ENCODE peak calls at places on chromosomes 7 and 10, in six cellular contexts. One of them, this sample, is unnamed.

GRCh38 chr7:143900230-143900766 is 1.7 kb downstream of the TCAF1 start:
- DNase-seq in A549: no peak
- DNase-seq in K562: no peak
- DNase-seq in ovary: no peak
- DNase-seq in esophagus muscularis mucosa: no peak
- DNase-seq in transverse colon: no peak
- DNase-seq in this sample: no peak

GRCh38 chr7:51045319-51046102 is 262.8 kb upstream of the GRB10 start:
- DNase-seq in A549: peak
- DNase-seq in K562: no peak
- DNase-seq in ovary: no peak
- DNase-seq in esophagus muscularis mucosa: no peak
- DNase-seq in transverse colon: no peak
- DNase-seq in this sample: no peak

GRCh38 chr10:61608255-61609040 is 54.3 kb upstream of the CABCOCO1 start:
- DNase-seq in A549: no peak
- DNase-seq in K562: no peak
- DNase-seq in ovary: no peak
- DNase-seq in esophagus muscularis mucosa: no peak
- DNase-seq in transverse colon: no peak
- DNase-seq in this sample: no peak

GRCh38 chr10:79393924-79394610 is 46.8 kb downstream of the PPIF start:
- DNase-seq in A549: no peak
- DNase-seq in K562: no peak
- DNase-seq in ovary: peak
- DNase-seq in esophagus muscularis mucosa: no peak
- DNase-seq in transverse colon: peak
- DNase-seq in this sample: no peak

GRCh38 chr7:137987011-137987334 is 14.9 kb downstream of the CREB3L2 start:
- DNase-seq in A549: no peak
- DNase-seq in K562: no peak
- DNase-seq in ovary: no peak
- DNase-seq in esophagus muscularis mucosa: no peak
- DNase-seq in transverse colon: no peak
- DNase-seq in this sample: no peak

GRCh38 chr10:30072068-30072467 is 12.7 kb upstream of the JCAD start:
- DNase-seq in A549: no peak
- DNase-seq in K562: no peak
- DNase-seq in ovary: no peak
- DNase-seq in esophagus muscularis mucosa: no peak
- DNase-seq in transverse colon: no peak
- DNase-seq in this sample: no peak

GRCh38 chr7:12358694-12359093 is 45.0 kb downstream of the VWDE start:
- DNase-seq in A549: no peak
- DNase-seq in K562: no peak
- DNase-seq in ovary: no peak
- DNase-seq in esophagus muscularis mucosa: no peak
- DNase-seq in transverse colon: no peak
- DNase-seq in this sample: no peak

GRCh38 chr7:101023839-101024238 is 4.0 kb downstream of the MUC17 start:
- DNase-seq in A549: no peak
- DNase-seq in K562: no peak
- DNase-seq in ovary: no peak
- DNase-seq in esophagus muscularis mucosa: no peak
- DNase-seq in transverse colon: no peak
- DNase-seq in this sample: no peak

GRCh38 chr10:119447823-119448546 is 94.5 kb downstream of the RGS10 start:
- DNase-seq in A549: no peak
- DNase-seq in K562: no peak
- DNase-seq in ovary: peak
- DNase-seq in esophagus muscularis mucosa: no peak
- DNase-seq in transverse colon: no peak
- DNase-seq in this sample: no peak

GRCh38 chr10:1476106-1476803 is 261.1 kb downstream of the ADARB2 start:
- DNase-seq in A549: no peak
- DNase-seq in K562: no peak
- DNase-seq in ovary: no peak
- DNase-seq in esophagus muscularis mucosa: peak
- DNase-seq in transverse colon: no peak
- DNase-seq in this sample: no peak

GRCh38 chr7:122884186-122884585 is 2.1 kb downstream of the CADPS2 start:
- DNase-seq in A549: no peak
- DNase-seq in K562: no peak
- DNase-seq in ovary: no peak
- DNase-seq in esophagus muscularis mucosa: no peak
- DNase-seq in transverse colon: no peak
- DNase-seq in this sample: no peak

GRCh38 chr7:89054364-89054763 is 258.8 kb upstream of the TEX47 start:
- DNase-seq in A549: no peak
- DNase-seq in K562: no peak
- DNase-seq in ovary: no peak
- DNase-seq in esophagus muscularis mucosa: no peak
- DNase-seq in transverse colon: no peak
- DNase-seq in this sample: no peak

GRCh38 chr7:155618708-155619633 is 25.5 kb upstream of the RBM33 start:
- DNase-seq in A549: peak
- DNase-seq in K562: no peak
- DNase-seq in ovary: no peak
- DNase-seq in esophagus muscularis mucosa: no peak
- DNase-seq in transverse colon: peak
- DNase-seq in this sample: no peak

GRCh38 chr7:66804001-66804400 is 63.5 kb downstream of the RABGEF1 start:
- DNase-seq in A549: no peak
- DNase-seq in K562: no peak
- DNase-seq in ovary: no peak
- DNase-seq in esophagus muscularis mucosa: no peak
- DNase-seq in transverse colon: no peak
- DNase-seq in this sample: no peak

GRCh38 chr10:35854661-35855060 is 212.6 kb upstream of the FZD8 start:
- DNase-seq in A549: no peak
- DNase-seq in K562: no peak
- DNase-seq in ovary: no peak
- DNase-seq in esophagus muscularis mucosa: no peak
- DNase-seq in transverse colon: no peak
- DNase-seq in this sample: no peak

GRCh38 chr7:116582164-116582732 is 57.4 kb downstream of the CAV1 start:
- DNase-seq in A549: no peak
- DNase-seq in K562: no peak
- DNase-seq in ovary: no peak
- DNase-seq in esophagus muscularis mucosa: no peak
- DNase-seq in transverse colon: no peak
- DNase-seq in this sample: no peak

GRCh38 chr7:77454802-77455201 is 38.7 kb upstream of the GSAP start:
- DNase-seq in A549: no peak
- DNase-seq in K562: no peak
- DNase-seq in ovary: no peak
- DNase-seq in esophagus muscularis mucosa: no peak
- DNase-seq in transverse colon: no peak
- DNase-seq in this sample: no peak

GRCh38 chr10:71086439-71087080 is 125.8 kb upstream of the UNC5B start:
- DNase-seq in A549: no peak
- DNase-seq in K562: no peak
- DNase-seq in ovary: no peak
- DNase-seq in esophagus muscularis mucosa: no peak
- DNase-seq in transverse colon: no peak
- DNase-seq in this sample: peak

GRCh38 chr7:94054130-94054529 is 50.0 kb upstream of the BET1 start:
- DNase-seq in A549: no peak
- DNase-seq in K562: no peak
- DNase-seq in ovary: no peak
- DNase-seq in esophagus muscularis mucosa: no peak
- DNase-seq in transverse colon: no peak
- DNase-seq in this sample: no peak

GRCh38 chr10:34524369-34525091 is 290.6 kb downstream of the PARD3 start:
- DNase-seq in A549: no peak
- DNase-seq in K562: no peak
- DNase-seq in ovary: no peak
- DNase-seq in esophagus muscularis mucosa: no peak
- DNase-seq in transverse colon: no peak
- DNase-seq in this sample: no peak

GRCh38 chr10:34530778-34531177 is 284.3 kb downstream of the PARD3 start:
- DNase-seq in A549: no peak
- DNase-seq in K562: no peak
- DNase-seq in ovary: no peak
- DNase-seq in esophagus muscularis mucosa: no peak
- DNase-seq in transverse colon: no peak
- DNase-seq in this sample: no peak

GRCh38 chr10:34528320-34528719 is 286.8 kb downstream of the PARD3 start:
- DNase-seq in A549: peak
- DNase-seq in K562: no peak
- DNase-seq in ovary: no peak
- DNase-seq in esophagus muscularis mucosa: no peak
- DNase-seq in transverse colon: no peak
- DNase-seq in this sample: no peak

GRCh38 chr10:34526186-34526585 is 288.9 kb downstream of the PARD3 start:
- DNase-seq in A549: no peak
- DNase-seq in K562: no peak
- DNase-seq in ovary: no peak
- DNase-seq in esophagus muscularis mucosa: no peak
- DNase-seq in transverse colon: no peak
- DNase-seq in this sample: no peak

GRCh38 chr10:34526758-34527730 is 288.1 kb downstream of the PARD3 start:
- DNase-seq in A549: peak
- DNase-seq in K562: no peak
- DNase-seq in ovary: no peak
- DNase-seq in esophagus muscularis mucosa: no peak
- DNase-seq in transverse colon: no peak
- DNase-seq in this sample: no peak
- TF ChIP-seq CTCF in A549: peak
- TF ChIP-seq CTCF in K562: peak
- TF ChIP-seq CTCF in ovary: no peak
- TF ChIP-seq CTCF in esophagus muscularis mucosa: no peak
- TF ChIP-seq CTCF in transverse colon: no peak
- TF ChIP-seq CTCF in this sample: no peak

DNA sequence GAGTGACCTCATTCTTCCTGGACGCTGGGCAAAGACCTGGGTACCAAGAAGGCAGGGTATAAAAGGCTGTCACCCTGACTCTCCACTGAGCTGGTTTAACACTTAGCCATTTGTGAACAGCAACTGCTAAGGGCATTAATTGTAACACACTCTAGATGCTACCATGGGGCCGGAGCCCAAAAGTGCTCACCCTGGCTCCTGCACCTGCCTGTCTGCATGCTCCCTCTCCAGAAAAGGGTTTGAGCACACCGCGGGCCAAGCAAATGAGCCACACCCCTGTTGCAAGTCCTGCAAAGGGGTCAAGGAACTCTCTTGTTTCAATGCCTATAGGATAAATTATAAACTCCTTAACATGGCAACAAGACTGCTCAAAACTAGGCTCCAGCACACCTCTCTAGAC is 114.8 kb downstream of the TEX36 start:
- DNase-seq in A549: no peak
- DNase-seq in K562: no peak
- DNase-seq in ovary: no peak
- DNase-seq in esophagus muscularis mucosa: peak
- DNase-seq in transverse colon: no peak
- DNase-seq in this sample: no peak
- TF ChIP-seq EP300 in A549: no peak
- TF ChIP-seq EP300 in K562: no peak
- TF ChIP-seq EP300 in ovary: no peak
- TF ChIP-seq EP300 in esophagus muscularis mucosa: no peak
- TF ChIP-seq EP300 in transverse colon: no peak
- TF ChIP-seq EP300 in this sample: no peak

GRCh38 chr7:80453699-80454340 is 58.0 kb downstream of the GNAT3 start:
- DNase-seq in A549: peak
- DNase-seq in K562: no peak
- DNase-seq in ovary: no peak
- DNase-seq in esophagus muscularis mucosa: no peak
- DNase-seq in transverse colon: no peak
- DNase-seq in this sample: no peak
- TF ChIP-seq CTCF in A549: peak
- TF ChIP-seq CTCF in K562: peak
- TF ChIP-seq CTCF in ovary: no peak
- TF ChIP-seq CTCF in esophagus muscularis mucosa: peak
- TF ChIP-seq CTCF in transverse colon: no peak
- TF ChIP-seq CTCF in this sample: peak

GRCh38 chr7:83415840-83416239 is 233.1 kb downstream of the SEMA3E start:
- DNase-seq in A549: no peak
- DNase-seq in K562: no peak
- DNase-seq in ovary: no peak
- DNase-seq in esophagus muscularis mucosa: no peak
- DNase-seq in transverse colon: no peak
- DNase-seq in this sample: no peak
- TF ChIP-seq EP300 in A549: no peak
- TF ChIP-seq EP300 in K562: no peak
- TF ChIP-seq EP300 in ovary: no peak
- TF ChIP-seq EP300 in esophagus muscularis mucosa: no peak
- TF ChIP-seq EP300 in transverse colon: no peak
- TF ChIP-seq EP300 in this sample: no peak

This sample was measured in suprapubic skin.